ENCODE peak calls at places on chromosomes 4 and X, in four cellular contexts. H is NB4, Z is tibial nerve, Q is IMR-90. T is an unnamed sample.

GRCh38 chrX:83984961-83985360 is 124.0 kb downstream of the CYLC1 start:
- DNase-seq in H (no peak), Z (no peak), Q (no peak), T (no peak)

GRCh38 chrX:24513416-24513815 is 48.3 kb downstream of the PDK3 start:
- DNase-seq in H (no peak), Z (no peak), Q (no peak), T (no peak)

GRCh38 chr4:187786190-187786589 is 209.4 kb upstream of the ZFP42 start:
- DNase-seq in H (no peak), Z (no peak), Q (no peak), T (no peak)

GRCh38 chr4:83082777-83083176 is 31.8 kb downstream of the PLAC8 start:
- DNase-seq in H (peak), Z (no peak), Q (no peak), T (no peak)

GRCh38 chrX:151983186-151983585 is 8.7 kb upstream of the GABRE start:
- DNase-seq in H (no peak), Z (no peak), Q (no peak), T (no peak)

GRCh38 chrX:129768586-129769466 is 10.9 kb upstream of the SASH3 start:
- DNase-seq in H (no peak), Z (no peak), Q (no peak), T (no peak)

GRCh38 chr4:124903995-124904722 is 191.6 kb upstream of the ANKRD50 start:
- DNase-seq in H (no peak), Z (no peak), Q (peak), T (no peak)

GRCh38 chrX:39731735-39732134 is 366.0 kb downstream of the BCOR start:
- DNase-seq in H (no peak), Z (no peak), Q (no peak), T (no peak)

GRCh38 chr4:153488719-153489384 is 22.7 kb downstream of the TMEM131L start:
- DNase-seq in H (no peak), Z (no peak), Q (no peak), T (no peak)

GRCh38 chr4:182589100-182589499 is 328.1 kb downstream of the DCTD start:
- DNase-seq in H (no peak), Z (no peak), Q (no peak), T (no peak)

GRCh38 chr4:120808475-120809141 is 113.9 kb downstream of the PRDM5 start:
- DNase-seq in H (no peak), Z (no peak), Q (no peak), T (no peak)

GRCh38 chr4:120815361-120815760 is 107.2 kb downstream of the PRDM5 start:
- DNase-seq in H (no peak), Z (no peak), Q (no peak), T (no peak)

GRCh38 chr4:120812216-120812615 is 110.3 kb downstream of the PRDM5 start:
- DNase-seq in H (no peak), Z (no peak), Q (no peak), T (no peak)

GRCh38 chr4:120809518-120809917 is 113.0 kb downstream of the PRDM5 start:
- DNase-seq in H (no peak), Z (no peak), Q (no peak), T (no peak)
- TF ChIP-seq CTCF in H (peak), Z (no peak), Q (peak), T (peak)

GRCh38 chrX:114075073-114075673 is 508.7 kb upstream of the HTR2C start:
- DNase-seq in H (no peak), Z (no peak), Q (no peak), T (no peak)

GRCh38 chrX:114073926-114074325 is 510.0 kb upstream of the HTR2C start:
- DNase-seq in H (no peak), Z (no peak), Q (no peak), T (no peak)

GRCh38 chrX:114077773-114078172 is 506.1 kb upstream of the HTR2C start:
- DNase-seq in H (no peak), Z (no peak), Q (no peak), T (no peak)
- TF ChIP-seq CTCF in H (no peak), Z (no peak), Q (no peak), T (no peak)

GRCh38 chr4:10738826-10739489 is 54.4 kb upstream of the CLNK start:
- DNase-seq in H (no peak), Z (no peak), Q (peak), T (no peak)

GRCh38 chr4:10734697-10735096 is 50.1 kb upstream of the CLNK start:
- DNase-seq in H (no peak), Z (no peak), Q (no peak), T (no peak)

GRCh38 chr4:10737335-10737734 is 52.8 kb upstream of the CLNK start:
- DNase-seq in H (no peak), Z (no peak), Q (peak), T (no peak)

GRCh38 chr4:10736266-10736665 is 51.7 kb upstream of the CLNK start:
- DNase-seq in H (no peak), Z (no peak), Q (no peak), T (no peak)

DNA sequence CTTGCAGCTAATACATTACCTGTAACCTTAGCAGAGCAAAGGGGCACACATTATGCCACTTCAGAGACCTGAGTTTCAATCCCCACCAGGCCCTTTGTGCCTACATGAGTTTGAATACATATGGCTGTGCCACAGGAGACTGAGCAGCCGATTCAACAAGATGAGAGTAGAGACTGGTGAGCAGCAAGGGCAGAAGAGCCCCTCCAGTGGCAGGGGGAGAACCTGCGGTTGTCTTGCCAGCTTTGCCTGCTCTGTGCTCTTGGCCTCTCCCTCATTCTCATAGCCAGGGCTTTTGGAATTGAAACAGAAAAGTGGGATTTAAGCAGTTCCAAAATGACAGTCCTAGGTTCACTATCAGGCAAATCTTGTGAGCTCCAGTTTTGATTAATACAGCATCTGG is 52.3 kb upstream of the CLNK start:
- DNase-seq in H (no peak), Z (no peak), Q (no peak), T (no peak)
- TF ChIP-seq CTCF in H (no peak), Z (no peak), Q (no peak), T (no peak)

GRCh38 chrX:124274438-124275166 is 57.9 kb upstream of the TEX13D start:
- DNase-seq in H (peak), Z (no peak), Q (no peak), T (no peak)
- TF ChIP-seq CTCF in H (no peak), Z (no peak), Q (no peak), T (no peak)

DNA sequence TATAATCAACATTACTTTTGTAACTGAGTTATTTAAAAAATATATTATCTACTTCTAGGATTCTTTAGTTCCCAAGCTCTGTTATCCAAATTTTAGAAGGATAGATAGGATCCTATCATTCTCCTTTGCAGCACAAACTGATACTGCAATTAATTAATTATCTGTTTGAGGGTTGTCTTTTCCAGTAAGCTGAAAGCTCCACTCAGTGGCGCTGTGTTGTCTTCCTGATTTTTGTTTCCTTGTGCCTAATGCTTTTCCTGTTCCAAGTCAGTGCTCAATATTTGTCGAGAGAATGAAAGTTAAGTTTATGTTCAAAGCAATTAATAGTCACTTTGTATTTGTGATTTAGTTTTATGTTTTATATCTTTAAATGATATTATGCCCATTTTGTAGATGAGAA is 107.4 kb upstream of the ANK2 start:
- DNase-seq in H (no peak), Z (no peak), Q (no peak), T (no peak)
- TF ChIP-seq CTCF in H (no peak), Z (no peak), Q (no peak), T (no peak)

DNA sequence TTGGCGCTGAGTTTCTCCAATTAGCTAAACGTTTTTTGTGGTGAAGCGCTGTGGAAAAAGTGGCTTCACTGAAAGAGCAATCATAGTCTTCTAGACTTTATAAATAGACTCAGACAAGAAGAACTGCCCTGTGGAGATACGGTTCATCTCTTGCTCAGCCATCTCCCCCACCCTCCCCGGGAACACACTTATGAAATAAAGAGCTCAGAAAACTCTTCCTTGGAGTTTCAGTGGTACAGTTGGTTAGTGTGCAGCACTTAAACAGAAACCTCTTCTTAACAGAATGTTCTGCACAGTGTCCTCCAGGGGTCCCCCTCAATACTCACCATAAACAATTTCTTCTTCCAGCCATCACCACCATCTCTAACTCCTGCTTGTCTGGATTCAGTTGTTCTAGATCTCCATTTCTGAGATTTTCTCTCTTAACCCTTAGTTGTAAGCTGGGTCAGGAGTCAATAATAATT is 313.0 kb downstream of the ARHGAP10 start:
- DNase-seq in H (peak), Z (no peak), Q (no peak), T (no peak)
- TF ChIP-seq CTCF in H (no peak), Z (no peak), Q (no peak), T (no peak)

DNA sequence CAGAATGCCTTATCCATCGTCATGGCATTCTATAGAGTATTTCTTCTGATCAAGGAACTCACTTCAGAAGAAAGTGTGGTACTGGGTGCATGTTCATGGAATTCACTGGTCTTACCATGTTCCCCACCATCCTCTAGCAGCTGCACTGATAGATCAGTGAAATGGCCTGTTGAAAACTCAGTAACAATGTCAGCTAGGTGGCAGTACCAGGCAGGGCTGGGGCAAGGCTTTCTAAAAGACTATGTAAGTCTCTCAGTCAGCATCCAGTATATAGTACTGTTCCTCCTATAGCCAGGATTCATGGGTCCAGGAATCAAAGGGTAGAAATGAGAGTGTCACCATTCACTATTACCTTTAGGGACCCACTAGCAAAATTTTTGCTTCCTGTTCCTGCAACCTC is 15.8 kb upstream of the LDB2 start:
- DNase-seq in H (peak), Z (no peak), Q (peak), T (no peak)
- TF ChIP-seq CTCF in H (no peak), Z (no peak), Q (peak), T (peak)

T was measured in thoracic aorta.